ENCODE peak calls at places on chromosomes 16 and 17, in eight cellular contexts. G is ovary, Z is transverse colon, Y is stomach, C is esophagus muscularis mucosa, S is K562, W is H1, U is sigmoid colon. X is an unnamed sample.

GRCh38 chr17:41116292-41116691 is 1.9 kb downstream of the KRTAP4-11 start:
- DNase-seq in G (no peak), Z (no peak), Y (no peak), C (no peak), S (no peak), W (no peak), U (no peak), X (no peak)

GRCh38 chr17:79628861-79629547 is 18.2 kb upstream of the RBFOX3 start:
- DNase-seq in G (peak), Z (no peak), Y (peak), C (peak), S (no peak), W (peak), U (peak), X (no peak)

GRCh38 chr17:59785091-59785799 is 77.8 kb downstream of the VMP1 start:
- DNase-seq in G (no peak), Z (no peak), Y (no peak), C (no peak), S (no peak), W (no peak), U (no peak), X (no peak)

GRCh38 chr16:10972956-10973464 is 28.6 kb downstream of the CLEC16A start:
- DNase-seq in G (no peak), Z (no peak), Y (no peak), C (no peak), S (no peak), W (no peak), U (no peak), X (no peak)

GRCh38 chr17:16911141-16911937 is 60.6 kb downstream of the TNFRSF13B start:
- DNase-seq in G (no peak), Z (peak), Y (peak), C (no peak), S (no peak), W (peak), U (no peak), X (no peak)

GRCh38 chr16:27951752-27952151 is 111.8 kb downstream of the GSG1L start:
- DNase-seq in G (no peak), Z (no peak), Y (no peak), C (no peak), S (no peak), W (no peak), U (no peak), X (no peak)

GRCh38 chr17:1562178-1562643 is 381 bp downstream of the PITPNA start:
- DNase-seq in G (no peak), Z (peak), Y (peak), C (no peak), S (peak), W (no peak), U (peak), X (no peak)

GRCh38 chr17:59516451-59516850 is 49.0 kb upstream of the DHX40 start:
- DNase-seq in G (no peak), Z (no peak), Y (no peak), C (no peak), S (no peak), W (no peak), U (no peak), X (no peak)

GRCh38 chr17:4438162-4438944 is 4.6 kb downstream of the SPNS3 start:
- DNase-seq in G (no peak), Z (no peak), Y (no peak), C (no peak), S (no peak), W (no peak), U (no peak), X (no peak)

GRCh38 chr17:4433515-4434031 is at the start of gene SPNS3:
- DNase-seq in G (no peak), Z (no peak), Y (no peak), C (no peak), S (no peak), W (no peak), U (no peak), X (no peak)

GRCh38 chr17:4440021-4440420 is 6.3 kb downstream of the SPNS3 start:
- DNase-seq in G (no peak), Z (no peak), Y (no peak), C (no peak), S (no peak), W (no peak), U (no peak), X (no peak)

GRCh38 chr17:4436381-4436780 is 2.6 kb downstream of the SPNS3 start:
- DNase-seq in G (no peak), Z (no peak), Y (no peak), C (no peak), S (peak), W (no peak), U (no peak), X (no peak)

GRCh38 chr17:4436846-4437245 is 3.1 kb downstream of the SPNS3 start:
- DNase-seq in G (no peak), Z (no peak), Y (no peak), C (no peak), S (no peak), W (no peak), U (no peak), X (no peak)
- TF ChIP-seq EP300 in G (no peak), Z (no peak), Y (no peak), C (no peak), S (no peak), W (no peak), U (no peak), X (no peak)

GRCh38 chr16:15773964-15774363 is 82.9 kb downstream of the MYH11 start:
- DNase-seq in G (no peak), Z (no peak), Y (no peak), C (no peak), S (no peak), W (no peak), U (no peak), X (peak)
- TF ChIP-seq EP300 in G (no peak), Z (no peak), Y (no peak), C (no peak), S (no peak), W (no peak), U (no peak), X (no peak)

GRCh38 chr16:70715113-70715711 is 29.4 kb upstream of the MTSS2 start:
- DNase-seq in G (peak), Z (peak), Y (peak), C (no peak), S (peak), W (no peak), U (peak), X (no peak)

GRCh38 chr16:70714526-70715112 is 28.8 kb upstream of the MTSS2 start:
- DNase-seq in G (no peak), Z (no peak), Y (no peak), C (no peak), S (no peak), W (no peak), U (no peak), X (no peak)

GRCh38 chr16:70717817-70718216 is 32.0 kb upstream of the MTSS2 start:
- DNase-seq in G (no peak), Z (no peak), Y (no peak), C (no peak), S (no peak), W (no peak), U (no peak), X (no peak)

GRCh38 chr16:70717065-70717464 is 31.2 kb upstream of the MTSS2 start:
- DNase-seq in G (no peak), Z (no peak), Y (no peak), C (no peak), S (no peak), W (no peak), U (no peak), X (no peak)

GRCh38 chr16:70715860-70716357 is 30.1 kb upstream of the MTSS2 start:
- DNase-seq in G (no peak), Z (no peak), Y (no peak), C (no peak), S (no peak), W (no peak), U (no peak), X (no peak)
- TF ChIP-seq EP300 in G (no peak), Z (no peak), Y (no peak), C (no peak), S (no peak), W (no peak), U (no peak), X (no peak)

GRCh38 chr16:87163637-87164036 is 153.6 kb downstream of the C16orf95 start:
- DNase-seq in G (no peak), Z (no peak), Y (no peak), C (no peak), S (peak), W (no peak), U (no peak), X (no peak)
- TF ChIP-seq EP300 in G (no peak), Z (no peak), Y (no peak), C (no peak), S (no peak), W (no peak), U (no peak), X (no peak)

GRCh38 chr16:20821682-20822081 is 15.4 kb downstream of the REXO5 start:
- DNase-seq in G (no peak), Z (no peak), Y (no peak), C (no peak), S (no peak), W (no peak), U (no peak), X (no peak)
- TF ChIP-seq EP300 in G (no peak), Z (no peak), Y (no peak), C (no peak), S (no peak), W (no peak), U (no peak), X (no peak)

GRCh38 chr16:23682181-23682580 is 3.5 kb downstream of the PLK1 start:
- DNase-seq in G (no peak), Z (no peak), Y (no peak), C (no peak), S (no peak), W (no peak), U (no peak), X (no peak)

GRCh38 chr16:23678430-23679273 is at the start of gene PLK1:
- DNase-seq in G (peak), Z (peak), Y (peak), C (no peak), S (peak), W (peak), U (peak), X (peak)

GRCh38 chr16:23676924-23677480 is 1.7 kb upstream of the PLK1 start:
- DNase-seq in G (no peak), Z (no peak), Y (no peak), C (no peak), S (no peak), W (no peak), U (no peak), X (no peak)

GRCh38 chr16:23679986-23680336 is 1.3 kb downstream of the PLK1 start:
- DNase-seq in G (no peak), Z (no peak), Y (no peak), C (no peak), S (no peak), W (no peak), U (no peak), X (no peak)

DNA sequence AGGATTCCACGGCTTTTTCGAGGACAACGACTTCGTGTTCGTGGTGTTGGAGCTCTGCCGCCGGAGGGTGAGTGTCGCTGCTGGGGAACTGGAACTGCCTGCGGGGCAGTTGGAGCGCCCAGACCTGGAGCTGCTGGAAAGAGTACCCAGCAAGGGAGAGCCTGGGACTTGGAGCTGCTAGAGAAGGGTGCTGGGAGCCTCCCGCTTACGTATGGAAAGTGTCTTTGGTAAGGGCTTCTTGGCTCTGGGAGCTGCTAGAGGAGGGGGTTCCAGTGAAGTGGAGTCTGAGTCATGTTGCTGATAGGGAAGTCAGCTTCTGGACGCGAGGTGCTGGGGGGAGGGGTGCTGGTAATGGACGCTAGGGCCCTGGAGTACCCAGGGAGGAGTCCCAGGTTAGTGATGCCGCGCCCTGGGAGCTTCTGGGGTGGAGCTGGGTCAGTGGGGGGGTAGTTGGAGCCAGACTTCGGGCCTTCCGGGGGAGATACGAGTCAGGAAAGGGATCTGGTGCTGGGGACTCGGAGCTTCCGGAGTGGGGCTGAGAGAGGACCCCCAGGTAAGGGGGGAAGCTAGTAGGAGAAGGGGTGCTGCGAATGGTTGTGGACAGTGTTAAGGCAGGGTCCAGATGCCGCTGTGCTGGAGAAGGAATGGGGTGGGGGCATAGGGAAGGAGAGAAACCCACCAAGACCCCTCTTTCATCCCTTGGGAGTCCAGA is 741 bp downstream of the PLK1 start:
- DNase-seq in G (no peak), Z (peak), Y (no peak), C (no peak), S (peak), W (peak), U (no peak), X (no peak)
- TF ChIP-seq EP300 in G (no peak), Z (no peak), Y (no peak), C (no peak), S (peak), W (no peak), U (no peak), X (no peak)

GRCh38 chr16:53893731-53894435 is 189.9 kb downstream of the FTO start:
- DNase-seq in G (peak), Z (peak), Y (no peak), C (no peak), S (no peak), W (no peak), U (no peak), X (no peak)
- TF ChIP-seq EP300 in G (no peak), Z (no peak), Y (no peak), C (no peak), S (no peak), W (no peak), U (no peak), X (no peak)

GRCh38 chr16:30357085-30357714 is 2.1 kb upstream of the CD2BP2 start:
- DNase-seq in G (no peak), Z (no peak), Y (no peak), C (no peak), S (no peak), W (no peak), U (no peak), X (no peak)
- TF ChIP-seq EP300 in G (no peak), Z (no peak), Y (no peak), C (no peak), S (no peak), W (no peak), U (no peak), X (no peak)

X was measured in tibial nerve.